ENCODE peak calls at places on chromosomes 3 and 15, in six cellular contexts. Y, L, V, B, P and R are unnamed samples.

GRCh38 chr3:194472290-194472920 is 14.4 kb downstream of the ATP13A3 start:
- DNase-seq in Y (peak), L (no peak), V (peak), B (peak), P (no peak), R (peak)

GRCh38 chr3:126567696-126568438 is 9.1 kb upstream of the C3orf22 start:
- DNase-seq in Y (no peak), L (peak), V (no peak), B (no peak), P (no peak), R (no peak)

GRCh38 chr15:92909131-92909781 is 9.1 kb downstream of the CHD2 start:
- DNase-seq in Y (no peak), L (no peak), V (no peak), B (peak), P (no peak), R (no peak)

GRCh38 chr3:99006686-99007085 is 105.2 kb upstream of the DCBLD2 start:
- DNase-seq in Y (no peak), L (no peak), V (no peak), B (no peak), P (no peak), R (no peak)

GRCh38 chr15:60408438-60409105 is 10.8 kb upstream of the ANXA2 start:
- DNase-seq in Y (peak), L (no peak), V (no peak), B (peak), P (no peak), R (no peak)

GRCh38 chr3:43995929-43996378 is 245.7 kb upstream of the TOPAZ1 start:
- DNase-seq in Y (no peak), L (peak), V (no peak), B (no peak), P (no peak), R (no peak)

GRCh38 chr15:85493258-85493657 is 112.9 kb downstream of the AKAP13 start:
- DNase-seq in Y (no peak), L (no peak), V (no peak), B (no peak), P (no peak), R (no peak)

GRCh38 chr3:148175215-148175614 is 522.5 kb upstream of the AGTR1 start:
- DNase-seq in Y (no peak), L (no peak), V (no peak), B (peak), P (no peak), R (no peak)

GRCh38 chr3:5271061-5271683 is 83.7 kb downstream of the EDEM1 start:
- DNase-seq in Y (no peak), L (no peak), V (no peak), B (no peak), P (no peak), R (peak)

GRCh38 chr15:38899300-38899699 is 334.7 kb upstream of the RASGRP1 start:
- DNase-seq in Y (no peak), L (no peak), V (no peak), B (peak), P (no peak), R (no peak)

GRCh38 chr3:133442518-133442917 is 42.7 kb downstream of the BFSP2 start:
- DNase-seq in Y (no peak), L (no peak), V (no peak), B (no peak), P (no peak), R (no peak)

GRCh38 chr15:25250906-25251622 is 187.8 kb downstream of the UBE3A start:
- DNase-seq in Y (no peak), L (peak), V (no peak), B (no peak), P (no peak), R (no peak)

GRCh38 chr3:13068269-13069010 is 4.8 kb downstream of the IQSEC1 start:
- DNase-seq in Y (no peak), L (no peak), V (no peak), B (no peak), P (no peak), R (no peak)

GRCh38 chr3:141202682-141203081 is 28.9 kb upstream of the PXYLP1 start:
- DNase-seq in Y (no peak), L (no peak), V (no peak), B (no peak), P (no peak), R (peak)
- H3K14ac ChIP-seq in Y (no peak), L (no peak), V (no peak), B (no peak), P (no peak), R (no peak)

GRCh38 chr3:14949126-14949525 is 1.7 kb downstream of the NR2C2 start:
- DNase-seq in Y (peak), L (no peak), V (no peak), B (no peak), P (no peak), R (no peak)
- H2BK5ac ChIP-seq in Y (no peak), L (no peak), V (no peak), B (no peak), P (peak), R (no peak)

DNA sequence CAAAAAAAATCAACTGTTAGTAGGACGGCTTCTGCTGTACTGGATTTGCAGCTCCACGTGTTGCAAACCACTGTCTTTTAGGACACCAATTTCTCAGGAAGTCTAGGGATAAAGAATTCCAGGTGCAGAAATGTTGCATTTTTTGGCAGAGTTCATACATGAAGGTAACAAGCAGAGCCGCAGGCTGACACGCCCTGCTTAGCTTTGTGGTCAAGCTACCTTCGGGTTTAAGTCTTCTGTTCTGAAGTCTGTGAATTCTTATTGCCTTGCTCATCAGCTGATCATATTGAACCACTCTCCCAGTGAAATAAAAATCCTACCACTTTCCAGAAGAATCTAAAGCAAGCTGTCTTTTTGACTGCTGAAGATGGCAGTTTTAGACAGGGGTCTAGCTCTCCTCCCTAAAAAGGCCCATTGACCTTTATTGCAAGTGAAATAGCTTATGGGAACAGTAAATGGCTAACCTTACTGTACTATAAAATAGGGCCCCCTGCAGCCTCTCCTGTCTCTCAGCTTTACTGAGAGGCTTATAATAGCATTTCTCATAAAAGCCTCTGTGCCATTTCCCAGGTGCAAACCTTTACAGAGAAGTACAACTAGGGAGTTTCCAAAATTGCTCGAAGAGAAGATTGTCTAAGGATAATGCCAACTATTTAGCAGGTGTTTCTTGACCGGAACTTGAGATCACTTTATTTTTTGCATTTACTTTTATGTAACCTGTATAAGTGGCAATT is 262.2 kb upstream of the IL12A start:
- DNase-seq in Y (peak), L (no peak), V (no peak), B (peak), P (no peak), R (peak)
- H3K18ac ChIP-seq in Y (no peak), L (no peak), V (no peak), B (no peak), P (no peak), R (no peak)

DNA sequence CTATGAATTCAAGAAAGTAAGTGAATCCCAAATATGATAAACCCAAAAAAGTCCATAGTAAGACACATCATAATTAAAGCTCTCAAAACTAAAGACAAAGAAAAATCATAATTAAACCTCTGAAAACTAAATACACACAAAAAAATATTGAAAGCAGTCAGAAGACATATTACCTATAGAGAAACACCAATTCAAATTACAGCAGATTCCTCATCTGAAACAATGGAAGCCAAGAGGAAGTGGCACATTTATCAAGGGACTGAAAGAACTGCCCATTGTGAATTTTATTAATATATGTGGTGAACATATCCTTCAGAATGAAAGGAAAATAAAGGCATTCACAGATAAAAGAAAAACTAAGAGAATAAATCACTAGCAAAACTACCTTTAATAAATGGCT is 128.2 kb downstream of the SCAPER start:
- DNase-seq in Y (no peak), L (no peak), V (no peak), B (no peak), P (no peak), R (no peak)
- H3K14ac ChIP-seq in Y (no peak), L (no peak), V (no peak), B (no peak), P (no peak), R (no peak)

DNA sequence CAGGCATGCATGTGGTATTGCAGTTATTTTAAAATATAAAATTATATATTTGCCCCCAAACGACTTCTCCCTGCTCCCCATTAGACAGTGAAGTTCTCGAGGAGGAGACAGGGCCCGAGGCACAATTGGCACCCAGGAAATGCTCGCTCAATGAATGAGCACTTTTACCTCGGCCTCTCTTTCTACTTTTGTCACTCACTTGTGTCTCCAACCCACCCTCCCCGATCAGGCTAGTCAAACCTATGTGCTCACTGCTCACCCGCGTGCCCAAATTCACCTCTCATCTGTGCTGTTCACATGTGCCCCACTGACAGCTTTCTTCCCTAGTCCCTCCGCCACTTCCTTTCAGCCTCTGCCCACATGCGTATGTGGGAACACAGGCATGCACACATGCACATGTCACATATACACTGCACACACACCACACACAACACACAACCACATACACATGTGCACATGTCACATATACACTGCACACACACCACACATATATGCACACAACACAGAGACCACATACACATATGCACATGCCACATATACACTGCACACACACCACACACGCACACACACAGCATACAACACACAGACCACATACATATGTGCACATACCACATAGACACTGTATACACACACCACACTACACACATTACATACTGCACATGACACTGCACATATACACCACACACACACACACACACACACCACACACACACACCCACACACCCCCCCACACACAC is 46.3 kb upstream of the DLG1 start:
- DNase-seq in Y (no peak), L (no peak), V (no peak), B (no peak), P (no peak), R (no peak)
- H2BK5ac ChIP-seq in Y (no peak), L (no peak), V (no peak), B (peak), P (peak), R (no peak)

DNA sequence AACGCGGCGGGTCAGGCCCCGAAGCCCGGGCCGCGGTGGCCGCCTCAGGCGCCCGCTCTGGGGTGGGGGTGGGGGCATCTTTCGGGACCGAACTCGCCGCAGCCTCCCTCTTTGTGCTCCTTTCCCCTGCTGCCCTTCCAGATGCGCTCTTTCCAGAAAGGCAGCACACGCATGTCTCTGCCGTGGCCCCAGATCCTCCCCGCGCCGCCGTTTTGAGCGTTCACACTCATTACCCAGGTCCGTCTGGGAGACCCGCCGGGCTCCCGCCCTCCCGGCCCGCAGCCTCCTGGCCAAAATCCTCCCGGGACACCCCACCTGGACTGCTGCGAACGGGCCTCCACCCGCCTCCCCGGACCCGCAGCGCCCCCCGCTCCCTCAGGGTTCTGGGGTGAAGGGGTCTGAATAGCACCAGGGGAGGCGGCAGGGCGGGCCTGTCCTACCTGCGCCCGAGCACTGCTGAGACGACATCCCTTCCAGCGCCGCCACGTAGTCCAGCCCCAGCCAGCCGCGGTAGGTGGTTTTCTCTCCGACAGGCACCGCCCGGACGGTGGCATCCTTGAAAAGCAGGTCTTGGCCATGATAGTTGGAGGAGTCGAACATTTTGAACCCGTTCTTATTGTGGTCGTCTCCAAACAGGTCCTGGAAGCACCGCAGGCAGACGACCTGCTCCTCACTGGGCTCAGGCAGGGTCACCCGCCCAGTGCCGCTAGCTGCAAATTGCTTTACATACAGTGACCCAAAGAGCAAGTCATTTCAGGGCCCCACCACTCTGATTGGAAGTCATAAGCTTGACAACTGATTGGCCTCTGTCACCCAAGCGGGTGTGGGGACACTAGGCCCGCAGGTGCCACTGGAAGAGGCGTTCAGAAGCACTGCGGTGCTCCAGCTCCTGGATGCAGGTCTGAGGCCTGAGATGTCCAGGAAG is 25.9 kb downstream of the MELTF start:
- DNase-seq in Y (no peak), L (peak), V (peak), B (no peak), P (no peak), R (no peak)
- H3K18ac ChIP-seq in Y (peak), L (no peak), V (peak), B (peak), P (peak), R (peak)

DNA sequence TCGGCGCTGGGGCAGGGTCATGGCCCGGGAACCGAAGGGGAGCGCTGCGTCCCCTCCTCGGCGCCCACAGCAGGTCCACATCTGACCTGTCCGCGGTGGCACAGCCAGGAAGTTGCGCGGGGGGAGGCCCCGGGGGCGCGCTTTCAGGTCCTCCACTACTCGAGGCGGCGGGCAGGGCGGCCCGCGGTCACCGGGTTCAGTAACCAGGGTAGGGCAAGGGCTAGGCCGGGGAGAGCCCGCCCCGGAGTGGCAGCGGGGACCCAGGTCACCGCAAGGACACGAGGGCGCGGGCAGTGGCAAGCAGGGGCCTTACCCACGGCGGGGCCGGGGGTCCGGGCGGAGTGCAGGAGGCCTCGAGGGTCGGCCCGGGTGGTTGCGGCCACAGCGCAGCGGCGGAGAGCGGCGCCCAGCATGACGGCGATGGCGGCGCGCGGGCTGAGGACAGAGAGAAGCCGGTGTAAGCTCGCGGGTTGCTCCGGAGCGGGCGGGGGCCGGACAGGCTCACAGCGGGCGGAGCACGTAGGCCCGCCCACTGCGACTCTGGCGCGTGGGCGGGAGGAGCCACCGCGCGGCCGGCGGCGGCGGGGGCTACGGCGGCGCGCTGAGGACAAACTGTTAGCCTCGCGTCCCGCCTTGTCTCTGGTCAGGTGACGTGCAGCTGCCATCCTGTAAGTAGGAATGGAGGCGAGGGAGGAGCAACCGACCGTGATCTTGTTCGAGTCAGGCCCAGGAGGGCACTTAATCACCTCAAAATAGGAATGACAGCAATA is at the start of gene COX5A:
- DNase-seq in Y (peak), L (peak), V (peak), B (peak), P (peak), R (peak)
- H3K14ac ChIP-seq in Y (no peak), L (peak), V (peak), B (peak), P (no peak), R (peak)

GRCh38 chr15:68346986-68347385 is 69.4 kb downstream of the FEM1B start:
- DNase-seq in Y (peak), L (no peak), V (no peak), B (peak), P (no peak), R (no peak)

GRCh38 chr15:68349173-68349572 is 71.6 kb downstream of the FEM1B start:
- DNase-seq in Y (peak), L (no peak), V (no peak), B (no peak), P (no peak), R (no peak)

GRCh38 chr15:68348601-68349000 is 71.1 kb downstream of the FEM1B start:
- DNase-seq in Y (no peak), L (no peak), V (no peak), B (no peak), P (no peak), R (no peak)

GRCh38 chr15:68347392-68347791 is 69.8 kb downstream of the FEM1B start:
- DNase-seq in Y (peak), L (no peak), V (no peak), B (peak), P (no peak), R (no peak)

DNA sequence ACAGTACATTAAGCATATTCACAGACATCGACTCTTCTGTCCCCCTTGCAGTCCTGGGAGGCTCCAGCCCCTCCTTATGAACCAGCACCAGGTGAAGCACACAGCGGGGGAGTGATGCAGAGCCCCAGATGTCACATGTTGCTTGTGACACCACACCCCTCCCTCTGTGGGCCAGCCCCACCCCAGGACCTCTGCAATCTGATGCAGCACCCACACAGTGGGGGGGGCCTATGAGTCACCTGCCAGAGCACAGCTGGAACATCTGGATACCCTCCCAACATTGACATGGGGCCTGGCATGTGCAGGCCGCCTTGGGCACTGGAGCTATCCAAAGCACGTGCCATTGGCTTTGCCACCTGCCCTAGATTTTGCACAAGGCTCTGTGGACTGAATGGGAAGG is 70.5 kb downstream of the FEM1B start:
- DNase-seq in Y (peak), L (no peak), V (no peak), B (peak), P (no peak), R (no peak)
- H2BK5ac ChIP-seq in Y (no peak), L (no peak), V (no peak), B (no peak), P (no peak), R (no peak)